ENCODE peak calls at places on chromosomes 7 and 10, in four cellular contexts. D is fibroblast of lung, T is lower leg skin, J is Panc1. N is an unnamed sample.

GRCh38 chr7:127251048-127251451 is 1.7 kb downstream of the GRM8 start:
- DNase-seq in D (no peak), T (no peak), J (no peak), N (no peak)

GRCh38 chr7:47039899-47040298 is 542.0 kb downstream of the TNS3 start:
- DNase-seq in D (peak), T (no peak), J (no peak), N (no peak)

GRCh38 chr7:84949067-84949466 is 237.8 kb downstream of the SEMA3D start:
- DNase-seq in D (peak), T (no peak), J (no peak), N (no peak)

GRCh38 chr10:35412336-35412735 is 76.0 kb downstream of the CCNY start:
- DNase-seq in D (no peak), T (no peak), J (no peak), N (no peak)

GRCh38 chr10:16481052-16481728 is 40.5 kb downstream of the C1QL3 start:
- DNase-seq in D (no peak), T (no peak), J (no peak), N (no peak)

GRCh38 chr7:114875171-114875570 is 46.7 kb upstream of the MDFIC start:
- DNase-seq in D (no peak), T (no peak), J (no peak), N (no peak)

GRCh38 chr7:103637726-103638125 is 191.7 kb upstream of the SLC26A5 start:
- DNase-seq in D (peak), T (no peak), J (no peak), N (no peak)

GRCh38 chr7:142785841-142786250 is 15.1 kb downstream of the PRSS2 start:
- DNase-seq in D (no peak), T (no peak), J (no peak), N (no peak)

GRCh38 chr7:27179503-27180430 is 5.3 kb downstream of the HOXA11 start:
- DNase-seq in D (peak), T (peak), J (no peak), N (no peak)

GRCh38 chr7:36215017-36215621 is 62.1 kb downstream of the EEPD1 start:
- DNase-seq in D (no peak), T (no peak), J (no peak), N (no peak)

GRCh38 chr7:131482800-131483199 is 73.6 kb downstream of the PODXL start:
- DNase-seq in D (no peak), T (no peak), J (no peak), N (no peak)

GRCh38 chr10:16386855-16387254 is 50.0 kb upstream of the PTER start:
- DNase-seq in D (no peak), T (no peak), J (no peak), N (no peak)

GRCh38 chr7:143352506-143353130 is 9.9 kb downstream of the FAM131B start:
- DNase-seq in D (no peak), T (peak), J (no peak), N (no peak)

GRCh38 chr10:47379901-47380300 is 4.2 kb downstream of the ZNF488 start:
- DNase-seq in D (no peak), T (no peak), J (no peak), N (no peak)

GRCh38 chr10:89468625-89469024 is 54.3 kb downstream of the IFIT5 start:
- DNase-seq in D (no peak), T (no peak), J (no peak), N (no peak)
- H3K4me3 ChIP-seq in D (no peak), T (no peak), J (no peak), N (no peak)

GRCh38 chr7:139557857-139558581 is 34.5 kb downstream of the CLEC2L start:
- DNase-seq in D (no peak), T (no peak), J (no peak), N (no peak)

GRCh38 chr7:139560199-139560598 is 36.7 kb downstream of the CLEC2L start:
- DNase-seq in D (no peak), T (peak), J (no peak), N (no peak)

GRCh38 chr7:139560678-139561077 is 37.2 kb downstream of the CLEC2L start:
- DNase-seq in D (no peak), T (peak), J (no peak), N (no peak)

GRCh38 chr7:139562491-139562890 is 39.0 kb downstream of the CLEC2L start:
- DNase-seq in D (no peak), T (peak), J (no peak), N (no peak)

GRCh38 chr7:139559364-139560105 is 36.0 kb downstream of the CLEC2L start:
- DNase-seq in D (no peak), T (peak), J (no peak), N (no peak)
- TF ChIP-seq CTCF in D (no peak), T (no peak), J (no peak), N (no peak)

GRCh38 chr7:32070051-32070405 is 179 bp downstream of the PDE1C start:
- DNase-seq in D (no peak), T (no peak), J (no peak), N (no peak)

GRCh38 chr7:32066441-32066840 is 3.8 kb downstream of the PDE1C start:
- DNase-seq in D (no peak), T (no peak), J (no peak), N (no peak)

GRCh38 chr7:32070406-32071360 is at the start of gene PDE1C:
- DNase-seq in D (no peak), T (no peak), J (no peak), N (no peak)

GRCh38 chr7:32069251-32069650 is 956 bp downstream of the PDE1C start:
- DNase-seq in D (no peak), T (no peak), J (no peak), N (no peak)

GRCh38 chr7:32068411-32068905 is 1.7 kb downstream of the PDE1C start:
- DNase-seq in D (no peak), T (no peak), J (no peak), N (no peak)
- H3K4me3 ChIP-seq in D (peak), T (no peak), J (no peak), N (no peak)

GRCh38 chr10:98423691-98424120 is 8.7 kb upstream of the PYROXD2 start:
- DNase-seq in D (no peak), T (no peak), J (no peak), N (no peak)
- TF ChIP-seq CTCF in D (no peak), T (no peak), J (no peak), N (no peak)

GRCh38 chr7:107933386-107934013 is 42.5 kb downstream of the DLD start:
- DNase-seq in D (no peak), T (no peak), J (no peak), N (no peak)

GRCh38 chr7:107936312-107936711 is 45.3 kb downstream of the DLD start:
- DNase-seq in D (no peak), T (no peak), J (no peak), N (no peak)

GRCh38 chr7:107934991-107935770 is 44.2 kb downstream of the DLD start:
- DNase-seq in D (peak), T (no peak), J (no peak), N (no peak)

GRCh38 chr7:107931740-107932515 is 40.9 kb downstream of the DLD start:
- DNase-seq in D (no peak), T (no peak), J (no peak), N (no peak)

GRCh38 chr7:107932851-107933250 is 41.9 kb downstream of the DLD start:
- DNase-seq in D (no peak), T (no peak), J (no peak), N (no peak)
- H3K4me3 ChIP-seq in D (no peak), T (no peak), J (no peak), N (no peak)

GRCh38 chr7:138465046-138465445 is 5.0 kb downstream of the TRIM24 start:
- DNase-seq in D (no peak), T (no peak), J (no peak), N (no peak)

GRCh38 chr7:138460176-138460648 is at the start of gene TRIM24:
- DNase-seq in D (no peak), T (peak), J (no peak), N (peak)

GRCh38 chr7:138458576-138459234 is 1.4 kb upstream of the TRIM24 start:
- DNase-seq in D (no peak), T (no peak), J (no peak), N (no peak)

GRCh38 chr7:138459300-138460175 is 521 bp upstream of the TRIM24 start:
- DNase-seq in D (peak), T (peak), J (peak), N (peak)

DNA sequence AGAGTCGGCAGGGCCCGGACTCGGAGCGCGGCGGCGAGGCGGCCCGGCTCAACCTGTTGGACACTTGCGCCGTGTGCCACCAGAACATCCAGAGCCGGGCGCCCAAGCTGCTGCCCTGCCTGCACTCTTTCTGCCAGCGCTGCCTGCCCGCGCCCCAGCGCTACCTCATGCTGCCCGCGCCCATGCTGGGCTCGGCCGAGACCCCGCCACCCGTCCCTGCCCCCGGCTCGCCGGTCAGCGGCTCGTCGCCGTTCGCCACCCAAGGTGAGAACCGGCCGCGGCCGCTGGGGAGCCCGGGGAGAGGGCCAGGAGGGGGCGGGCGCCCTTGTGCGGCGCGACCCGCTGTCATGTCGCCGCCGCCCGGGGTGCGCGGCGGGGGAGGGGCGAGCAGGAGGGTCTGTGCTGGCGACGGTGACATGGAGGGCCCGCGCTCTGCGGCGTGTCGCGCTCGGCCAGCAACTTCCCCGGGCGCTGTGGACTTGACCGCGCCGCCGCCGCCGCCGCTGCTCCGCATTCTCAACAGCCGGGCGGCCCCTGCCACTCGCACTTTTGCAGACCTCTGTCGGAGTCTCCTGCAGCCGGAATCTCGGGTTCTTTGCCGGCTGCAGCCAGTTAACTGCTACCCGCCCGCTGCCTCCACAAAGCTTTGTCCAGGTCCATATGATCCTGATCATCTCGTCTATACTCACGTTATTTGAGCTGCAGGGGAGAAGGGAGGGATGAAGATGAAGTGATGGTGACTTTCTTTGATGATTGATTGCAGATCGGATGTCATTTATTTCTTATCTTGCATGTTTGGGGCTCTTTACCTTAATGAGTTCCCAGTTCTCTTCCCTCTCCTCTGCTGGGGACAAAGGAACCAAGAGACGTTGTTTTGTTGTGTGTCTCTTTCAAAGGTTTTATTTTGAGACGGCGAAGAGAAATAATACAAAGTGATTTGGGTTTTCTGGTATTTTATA is 869 bp downstream of the TRIM24 start:
- DNase-seq in D (peak), T (peak), J (no peak), N (no peak)
- TF ChIP-seq CTCF in D (no peak), T (no peak), J (no peak), N (no peak)

GRCh38 chr10:94173594-94173993 is 179.9 kb downstream of the PLCE1 start:
- DNase-seq in D (no peak), T (no peak), J (no peak), N (no peak)

GRCh38 chr10:94174838-94175237 is 181.1 kb downstream of the PLCE1 start:
- DNase-seq in D (peak), T (no peak), J (no peak), N (no peak)

DNA sequence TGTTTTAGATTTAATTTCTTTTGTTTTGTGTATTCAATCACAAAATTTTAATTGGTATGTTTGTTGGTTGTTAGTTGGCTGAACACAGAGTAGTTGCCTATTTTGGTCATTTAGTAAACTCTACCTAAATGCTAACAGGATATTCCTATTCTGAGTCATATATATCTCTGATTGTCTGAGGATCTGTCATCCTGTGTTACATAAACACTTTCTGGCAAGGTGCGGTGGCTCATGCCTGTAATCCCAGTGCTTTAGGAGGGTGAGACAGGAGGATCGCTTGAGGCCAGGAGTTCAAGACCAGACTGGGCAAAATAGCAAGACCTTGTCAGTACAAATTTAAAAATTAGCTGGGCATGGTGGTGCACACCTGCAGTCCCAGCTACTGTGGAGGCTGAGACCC is 178.6 kb downstream of the PLCE1 start:
- DNase-seq in D (no peak), T (no peak), J (no peak), N (no peak)
- H3K4me3 ChIP-seq in D (no peak), T (no peak), J (no peak), N (no peak)

DNA sequence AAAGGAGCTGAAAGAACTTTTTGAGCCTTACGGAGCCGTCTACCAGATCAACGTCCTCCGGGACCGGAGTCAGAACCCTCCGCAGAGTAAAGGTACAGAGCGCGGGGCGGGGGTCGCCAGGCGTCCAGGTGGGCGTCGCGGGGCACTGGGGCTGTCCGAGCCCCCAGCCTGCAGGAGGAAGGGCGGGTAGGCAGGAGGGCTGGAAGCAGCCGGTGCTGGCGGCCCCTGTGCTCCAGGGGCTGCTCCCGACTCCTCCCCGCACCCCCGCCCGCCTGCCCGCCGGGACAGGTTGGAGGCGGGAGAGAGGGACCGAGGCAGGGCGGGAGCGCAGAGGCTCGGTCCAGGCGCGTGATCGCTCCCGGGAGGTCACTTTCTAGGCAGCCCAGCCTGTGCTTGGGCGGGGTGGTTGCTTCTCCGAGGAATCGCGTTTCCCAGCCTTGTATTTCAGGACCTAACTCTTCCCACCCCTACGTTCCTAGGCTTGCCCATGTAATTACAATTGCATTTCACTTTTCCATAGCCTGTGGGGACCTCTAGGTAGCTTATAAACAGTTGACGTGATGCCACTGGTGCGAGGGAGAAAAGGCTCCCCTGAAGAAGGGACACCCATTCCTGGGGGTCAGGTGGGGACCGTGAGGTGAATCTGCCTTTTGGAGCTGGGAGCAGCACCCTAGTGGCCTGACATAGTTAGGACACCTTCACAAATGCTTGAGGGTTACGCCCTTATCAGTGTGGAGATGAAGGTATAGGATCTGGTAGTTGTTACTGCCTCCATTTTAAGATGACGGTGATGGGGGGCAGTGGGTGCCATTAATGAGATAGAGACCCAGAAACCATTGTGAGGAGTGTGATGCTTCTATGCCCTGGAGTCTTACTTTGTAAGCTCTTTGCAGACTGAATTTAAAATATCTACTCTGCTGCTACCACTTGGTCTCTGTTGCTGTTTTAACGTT is 148.2 kb downstream of the CELF2 start:
- DNase-seq in D (peak), T (peak), J (peak), N (no peak)
- TF ChIP-seq CTCF in D (peak), T (no peak), J (peak), N (peak)

GRCh38 chr10:74738052-74738451 is 88.3 kb upstream of the KAT6B start:
- DNase-seq in D (peak), T (peak), J (no peak), N (no peak)
- H3K4me3 ChIP-seq in D (no peak), T (no peak), J (no peak), N (no peak)